ENCODE peak calls at places on chromosomes 13 and 19, in eight cellular contexts. T, M, C, S, Y, N, E and H are unnamed samples.

GRCh38 chr13:32472194-32472621 is 44.3 kb upstream of the N4BP2L1 start:
- DNase-seq in Y (no peak), E (no peak), C (no peak), M (peak; percentile 19), N (no peak), T (no peak), S (no peak), H (no peak)

GRCh38 chr13:20263393-20264044 is 31.4 kb upstream of the GJB6 start:
- DNase-seq in N (no peak), S (no peak), C (no peak), T (no peak), Y (no peak), E (no peak), M (no peak), H (no peak)

GRCh38 chr13:43472980-43473379 is 313.8 kb downstream of the ENOX1 start:
- DNase-seq in Y (no peak), C (no peak), N (no peak), S (no peak), T (no peak), E (no peak), M (no peak), H (no peak)

GRCh38 chr13:26558074-26558805 is 757 bp downstream of the WASF3 start:
- DNase-seq in E (no peak), Y (peak; percentile 53), N (peak; percentile 69), S (no peak), T (no peak), C (no peak), M (peak; percentile 19), H (no peak)

GRCh38 chr19:3360494-3361383 is 5.6 kb upstream of the NFIC start:
- DNase-seq in E (peak; percentile 66), N (peak; percentile 93), S (peak; percentile 31), M (no peak), T (peak; percentile 91), Y (no peak), C (peak; percentile 63), H (no peak)

GRCh38 chr13:66624302-66624701 is 605.8 kb downstream of the PCDH9 start:
- DNase-seq in Y (no peak), M (no peak), C (no peak), T (no peak), N (no peak), E (no peak), S (no peak), H (no peak)

GRCh38 chr19:48458016-48458415 is 2.6 kb downstream of the KCNJ14 start:
- DNase-seq in N (no peak), S (no peak), E (no peak), Y (no peak), M (peak; percentile 65), C (no peak), T (no peak), H (no peak)

GRCh38 chr19:29480507-29480906 is 45.3 kb upstream of the VSTM2B start:
- DNase-seq in Y (no peak), M (no peak), C (no peak), T (no peak), S (no peak), E (no peak), N (peak; percentile 36), H (no peak)

GRCh38 chr19:39951686-39952085 is 17.3 kb upstream of the FCGBP start:
- DNase-seq in N (no peak), Y (no peak), C (no peak), M (peak; percentile 42), E (peak; percentile 22), T (no peak), S (peak; percentile 38), H (no peak)

GRCh38 chr19:15263361-15263985 is 31.2 kb upstream of the EPHX3 start:
- DNase-seq in T (no peak), N (peak; percentile 54), M (no peak), E (no peak), S (no peak), C (no peak), Y (no peak), H (no peak)

GRCh38 chr19:1856698-1857603 is 6.4 kb downstream of the KLF16 start:
- DNase-seq in T (peak; percentile 89), C (peak; percentile 42), N (peak; percentile 96), M (peak; percentile 75), E (peak; percentile 92), S (peak; percentile 44), Y (peak; percentile 56), H (no peak)
- H3K4me1 ChIP-seq in T (no peaks in the 10 kb centered on the region), C (peaks cover 81% of the 10 kb centered on the region), N (peaks cover 100% of the 10 kb centered on the region), M (peaks cover 54% of the 10 kb centered on the region), E (peaks cover 100% of the 10 kb centered on the region), S (peaks cover 15% of the 10 kb centered on the region), Y (peaks cover 15% of the 10 kb centered on the region), H (peaks cover 75% of the 10 kb centered on the region)

DNA sequence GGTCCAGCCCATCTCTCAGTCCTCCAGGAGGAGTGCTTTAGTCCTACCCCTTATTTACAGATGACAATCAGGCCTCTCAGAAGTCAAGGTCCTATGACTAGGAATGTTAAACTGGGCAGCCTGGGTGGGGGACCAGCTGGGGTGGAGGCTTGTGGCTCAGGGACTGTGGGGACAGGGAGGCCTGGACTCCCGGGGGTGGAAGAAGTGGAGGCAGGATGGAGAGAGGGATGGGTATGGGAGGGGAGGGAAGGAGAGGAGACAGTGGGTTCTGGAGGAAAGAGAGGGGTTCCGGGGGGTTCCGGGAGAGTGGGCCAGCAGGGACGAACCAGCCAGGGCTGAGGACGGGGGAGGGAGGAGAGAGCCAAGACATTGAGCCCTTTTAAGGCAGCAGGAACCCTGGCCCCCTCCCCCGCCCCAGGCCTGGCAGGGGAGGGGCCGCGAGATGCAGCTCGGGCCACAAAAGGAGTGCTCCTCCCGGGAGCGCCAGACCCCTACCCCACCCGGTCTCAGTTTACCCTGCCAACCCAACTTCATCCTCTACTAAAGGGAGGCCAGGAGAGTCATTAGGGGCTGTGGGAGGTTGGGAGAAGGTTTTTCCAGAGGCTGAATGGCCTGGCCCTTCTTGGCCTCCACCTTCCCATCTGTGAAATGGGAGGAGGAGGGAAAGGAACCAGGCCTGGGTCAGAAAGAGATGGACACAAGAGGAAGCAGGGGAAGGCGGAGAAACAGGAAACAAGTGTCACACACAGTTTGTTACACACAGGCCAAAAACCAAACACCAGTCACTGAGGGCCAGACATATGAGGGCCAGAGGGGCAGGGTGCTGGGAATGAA is 1.6 kb downstream of the DMPK start:
- DNase-seq in M (no peak), C (no peak), T (peak; percentile 78), S (no peak), E (no peak), Y (no peak), N (no peak), H (no peak)
- H3K4me3 ChIP-seq in M (peak overlapping the region; percentile 54), C (no peak overlapping the region), T (peak overlapping the region; percentile 76), S (no peak overlapping the region), E (peak overlapping the region; percentile 67), Y (peak overlapping the region; percentile 84), N (peak overlapping the region; percentile 35), H (no peak overlapping the region)

GRCh38 chr13:49448753-49449152 is 4.7 kb downstream of the SETDB2 start:
- DNase-seq in Y (no peak), C (no peak), N (no peak), S (no peak), E (no peak), T (no peak), M (no peak), H (no peak)
- H3K4me1 ChIP-seq in Y (no peaks in the 10 kb centered on the region), C (peaks cover 50% of the 10 kb centered on the region), N (peaks cover 27% of the 10 kb centered on the region), S (peaks cover 29% of the 10 kb centered on the region), E (peaks cover 38% of the 10 kb centered on the region), T (no peaks in the 10 kb centered on the region), M (peaks cover 3% of the 10 kb centered on the region), H (no peaks in the 10 kb centered on the region)

DNA sequence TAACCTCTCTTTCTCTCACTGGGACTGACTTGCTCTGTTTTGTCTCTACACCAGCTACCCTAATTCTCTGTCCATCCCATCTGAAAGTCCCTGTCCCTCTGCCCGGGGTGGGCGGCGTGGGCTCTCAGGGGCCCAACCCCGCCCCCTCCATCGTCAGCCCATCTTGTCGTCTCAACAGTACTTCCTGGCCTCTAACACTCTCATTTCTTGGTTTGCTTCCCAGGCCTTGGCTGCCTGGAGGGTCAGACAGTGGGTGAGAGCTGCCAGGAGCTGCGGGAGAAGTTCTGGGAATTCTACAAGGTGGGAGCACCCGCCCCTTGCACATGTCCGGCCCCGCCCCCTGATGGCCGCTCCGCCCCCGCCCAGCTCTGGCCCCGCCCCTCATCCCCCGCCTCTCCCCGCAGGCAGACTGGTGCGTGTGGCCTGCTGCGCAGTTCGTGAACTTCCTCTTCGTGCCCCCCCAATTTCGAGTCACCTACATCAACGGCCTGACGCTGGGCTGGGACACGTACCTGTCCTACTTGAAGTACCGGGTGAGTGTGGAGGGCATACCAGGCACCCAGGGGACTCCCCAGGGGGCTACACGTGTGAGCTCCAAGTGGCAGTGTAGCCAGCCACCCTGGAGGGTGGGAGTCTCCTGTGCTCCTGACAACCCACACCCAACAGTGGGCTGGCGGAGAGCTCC is 1.7 kb downstream of the MPV17L2 start:
- DNase-seq in T (no peak), E (no peak), M (peak; percentile 42), S (peak; percentile 33), Y (peak; percentile 44), N (no peak), C (no peak), H (no peak)
- H3K4me3 ChIP-seq in T (no peak overlapping the region), E (no peak overlapping the region), M (no peak overlapping the region), S (peak overlapping the region; percentile 85), Y (no peak overlapping the region), N (peak overlapping the region; percentile 87), C (peak overlapping the region; percentile 74), H (peak overlapping the region; percentile 89)

DNA sequence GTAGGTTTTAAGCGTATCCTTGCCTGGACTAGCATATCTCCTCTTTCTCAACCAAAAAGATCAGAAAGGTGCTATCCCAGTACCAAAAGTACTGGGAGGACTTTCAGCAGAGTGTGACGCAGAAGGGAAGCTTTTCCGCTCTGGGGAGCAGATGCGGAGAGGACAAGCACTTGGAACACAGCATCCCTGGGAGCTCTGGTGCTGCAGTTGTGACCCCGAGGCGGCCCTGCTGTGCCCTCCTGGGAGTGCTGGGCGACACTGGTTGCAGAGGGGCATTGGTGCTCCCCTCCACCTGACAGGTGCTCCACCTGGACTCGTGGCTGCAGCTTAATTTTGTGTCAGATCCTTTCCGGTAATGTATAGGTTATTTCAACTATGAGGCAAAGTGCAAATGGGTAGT is 3.4 kb downstream of the NAXD start:
- DNase-seq in N (peak; percentile 49), M (no peak), C (no peak), E (no peak), Y (no peak), T (no peak), S (no peak), H (no peak)
- H3K4me1 ChIP-seq in N (peaks cover 36% of the 10 kb centered on the region), M (peaks cover 10% of the 10 kb centered on the region), C (peaks cover 19% of the 10 kb centered on the region), E (peaks cover 82% of the 10 kb centered on the region), Y (peaks cover 8% of the 10 kb centered on the region), T (peaks cover 8% of the 10 kb centered on the region), S (peaks cover 20% of the 10 kb centered on the region), H (peaks cover 21% of the 10 kb centered on the region)